ENCODE peak calls at places on chromosomes 13 and 19, in seven cellular contexts. P, V, X, N, B, U and T are unnamed samples.

GRCh38 chr19:49858591-49858985 is 7.6 kb downstream of the PTOV1 start:
- DNase-seq in P (no peak), V (peak), X (no peak), N (no peak), B (peak), U (no peak), T (no peak)

GRCh38 chr13:38697628-38698333 is 10.9 kb downstream of the FREM2 start:
- DNase-seq in P (peak), V (peak), X (no peak), N (no peak), B (peak), U (peak), T (no peak)

GRCh38 chr19:40403262-40403984 is 9.8 kb downstream of the PRX start:
- DNase-seq in P (peak), V (peak), X (peak), N (peak), B (peak), U (peak), T (peak)

GRCh38 chr19:40294560-40294959 is 9.4 kb upstream of the AKT2 start:
- DNase-seq in P (no peak), V (no peak), X (no peak), N (no peak), B (no peak), U (no peak), T (no peak)

GRCh38 chr19:5338661-5339469 is 1.7 kb downstream of the PTPRS start:
- DNase-seq in P (no peak), V (no peak), X (no peak), N (no peak), B (no peak), U (no peak), T (peak)

GRCh38 chr19:35295792-35296462 is 4.0 kb downstream of the MAG start:
- DNase-seq in P (no peak), V (no peak), X (no peak), N (no peak), B (no peak), U (no peak), T (peak)

GRCh38 chr19:18023596-18024212 is 15.7 kb downstream of the ARRDC2 start:
- DNase-seq in P (no peak), V (peak), X (no peak), N (peak), B (no peak), U (peak), T (peak)

GRCh38 chr19:39405930-39406655 is 554 bp upstream of the ZFP36 start:
- DNase-seq in P (no peak), V (no peak), X (no peak), N (peak), B (no peak), U (no peak), T (no peak)

GRCh38 chr13:25037057-25037813 is 58.7 kb upstream of the PABPC3 start:
- DNase-seq in P (peak), V (peak), X (peak), N (peak), B (peak), U (peak), T (peak)

GRCh38 chr19:359653-359925 is 15.0 kb upstream of the MIER2 start:
- DNase-seq in P (no peak), V (no peak), X (no peak), N (no peak), B (no peak), U (no peak), T (no peak)

GRCh38 chr13:113907637-113908617 is 44.1 kb upstream of the GAS6 start:
- DNase-seq in P (peak), V (no peak), X (peak), N (no peak), B (no peak), U (peak), T (no peak)

GRCh38 chr19:35178701-35179100 is 24.2 kb downstream of the FXYD5 start:
- DNase-seq in P (no peak), V (no peak), X (no peak), N (no peak), B (no peak), U (peak), T (no peak)

GRCh38 chr19:31408460-31409124 is 59.4 kb upstream of the TSHZ3 start:
- DNase-seq in P (peak), V (no peak), X (peak), N (peak), B (peak), U (peak), T (no peak)

GRCh38 chr19:50679177-50680125 is 30.2 kb downstream of the C19orf81 start:
- DNase-seq in P (peak), V (peak), X (peak), N (peak), B (peak), U (peak), T (peak)

GRCh38 chr13:105638446-105638845 is 897.0 kb downstream of the EFNB2 start:
- DNase-seq in P (peak), V (no peak), X (no peak), N (no peak), B (no peak), U (no peak), T (no peak)

GRCh38 chr13:61531383-61532065 is 115.9 kb upstream of the PCDH20 start:
- DNase-seq in P (no peak), V (no peak), X (no peak), N (no peak), B (peak), U (no peak), T (no peak)

GRCh38 chr13:25440081-25440480 is 68.3 kb downstream of the ATP8A2 start:
- DNase-seq in P (no peak), V (no peak), X (no peak), N (no peak), B (no peak), U (no peak), T (no peak)

GRCh38 chr19:10137751-10138682 is 18.3 kb upstream of the EIF3G start:
- DNase-seq in P (no peak), V (no peak), X (no peak), N (no peak), B (no peak), U (no peak), T (no peak)

GRCh38 chr13:70995338-70995737 is 871.7 kb downstream of the DACH1 start:
- DNase-seq in P (no peak), V (no peak), X (no peak), N (no peak), B (no peak), U (no peak), T (no peak)

GRCh38 chr13:91292630-91293221 is 54.8 kb upstream of the MIR17HG start:
- DNase-seq in P (no peak), V (no peak), X (no peak), N (no peak), B (no peak), U (no peak), T (no peak)

GRCh38 chr19:35267818-35268545 is 780 bp upstream of the USF2 start:
- DNase-seq in P (peak), V (peak), X (no peak), N (peak), B (peak), U (peak), T (peak)

GRCh38 chr13:106295971-106296370 is 239.5 kb downstream of the EFNB2 start:
- DNase-seq in P (no peak), V (no peak), X (no peak), N (no peak), B (no peak), U (no peak), T (no peak)

GRCh38 chr19:38557205-38557799 is 60.5 kb downstream of the MAP4K1 start:
- DNase-seq in P (no peak), V (no peak), X (no peak), N (no peak), B (peak), U (no peak), T (peak)

GRCh38 chr19:40217027-40217810 is 965 bp downstream of the TTC9B start:
- DNase-seq in P (peak), V (peak), X (no peak), N (no peak), B (peak), U (no peak), T (no peak)

GRCh38 chr19:49142866-49143335 is 12.3 kb downstream of the HRC start:
- DNase-seq in P (peak), V (peak), X (peak), N (peak), B (peak), U (peak), T (peak)

GRCh38 chr19:8367327-8368001 is 3.5 kb downstream of the ANGPTL4 start:
- DNase-seq in P (peak), V (peak), X (peak), N (peak), B (peak), U (peak), T (peak)

GRCh38 chr13:98955336-98955735 is 22.5 kb downstream of the DOCK9 start:
- DNase-seq in P (no peak), V (no peak), X (no peak), N (no peak), B (no peak), U (no peak), T (no peak)

GRCh38 chr13:113113846-113114271 is 8.3 kb downstream of the F7 start:
- DNase-seq in P (no peak), V (no peak), X (no peak), N (no peak), B (no peak), U (no peak), T (no peak)

GRCh38 chr13:100987993-100988392 is 313.4 kb upstream of the TMTC4 start:
- DNase-seq in P (no peak), V (no peak), X (no peak), N (no peak), B (peak), U (peak), T (no peak)
- TF ChIP-seq CTCF in P (peak), V (peak), X (peak), N (no peak), B (peak), U (peak), T (no peak)

DNA sequence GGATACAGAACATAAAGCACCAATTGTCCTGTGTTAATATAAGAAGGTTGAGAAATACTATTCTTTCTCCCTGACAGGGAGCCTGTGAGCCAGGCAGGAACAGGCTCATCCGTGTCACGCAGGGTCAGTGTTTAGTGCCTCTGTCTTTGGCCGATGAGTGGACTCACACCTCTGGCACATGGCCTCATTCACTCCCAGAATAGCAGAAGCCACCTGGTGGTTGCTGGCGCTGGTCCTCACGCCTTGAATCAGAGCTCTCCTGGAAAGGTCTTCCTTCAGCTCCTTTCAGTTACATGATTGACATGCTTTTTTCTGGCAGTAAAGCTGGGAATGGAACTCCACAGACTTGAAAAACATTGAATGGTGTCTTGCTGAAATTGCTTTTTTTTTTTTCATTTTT is 28.1 kb upstream of the SIAH3 start:
- DNase-seq in P (peak), V (peak), X (no peak), N (peak), B (peak), U (peak), T (no peak)
- TF ChIP-seq CTCF in P (peak), V (peak), X (no peak), N (peak), B (peak), U (peak), T (peak)

GRCh38 chr13:33510350-33510749 is 224.8 kb upstream of the STARD13 start:
- DNase-seq in P (no peak), V (no peak), X (no peak), N (no peak), B (no peak), U (no peak), T (no peak)

GRCh38 chr13:33512880-33513554 is 227.5 kb upstream of the STARD13 start:
- DNase-seq in P (no peak), V (no peak), X (no peak), N (no peak), B (no peak), U (no peak), T (no peak)

GRCh38 chr13:33518442-33518841 is 232.9 kb upstream of the STARD13 start:
- DNase-seq in P (no peak), V (no peak), X (no peak), N (no peak), B (no peak), U (no peak), T (no peak)

GRCh38 chr13:33509642-33510229 is 224.2 kb upstream of the STARD13 start:
- DNase-seq in P (no peak), V (peak), X (no peak), N (peak), B (peak), U (peak), T (no peak)

GRCh38 chr13:33514362-33514761 is 228.8 kb upstream of the STARD13 start:
- DNase-seq in P (no peak), V (no peak), X (no peak), N (no peak), B (peak), U (no peak), T (no peak)
- TF ChIP-seq CTCF in P (peak), V (no peak), X (no peak), N (no peak), B (peak), U (no peak), T (no peak)

GRCh38 chr13:26656919-26657318 is 99.4 kb downstream of the WASF3 start:
- DNase-seq in P (peak), V (peak), X (peak), N (no peak), B (peak), U (peak), T (no peak)
- TF ChIP-seq CTCF in P (no peak), V (peak), X (peak), N (no peak), B (peak), U (peak), T (no peak)

GRCh38 chr19:13153627-13154240 is 3.5 kb downstream of the IER2 start:
- DNase-seq in P (no peak), V (peak), X (no peak), N (no peak), B (peak), U (no peak), T (no peak)
- TF ChIP-seq CTCF in P (peak), V (no peak), X (peak), N (no peak), B (no peak), U (no peak), T (peak)

GRCh38 chr19:41959056-41960053 is at the start of gene RABAC1:
- DNase-seq in P (peak), V (peak), X (peak), N (peak), B (peak), U (peak), T (peak)
- TF ChIP-seq CTCF in P (peak), V (no peak), X (no peak), N (no peak), B (peak), U (peak), T (peak)

DNA sequence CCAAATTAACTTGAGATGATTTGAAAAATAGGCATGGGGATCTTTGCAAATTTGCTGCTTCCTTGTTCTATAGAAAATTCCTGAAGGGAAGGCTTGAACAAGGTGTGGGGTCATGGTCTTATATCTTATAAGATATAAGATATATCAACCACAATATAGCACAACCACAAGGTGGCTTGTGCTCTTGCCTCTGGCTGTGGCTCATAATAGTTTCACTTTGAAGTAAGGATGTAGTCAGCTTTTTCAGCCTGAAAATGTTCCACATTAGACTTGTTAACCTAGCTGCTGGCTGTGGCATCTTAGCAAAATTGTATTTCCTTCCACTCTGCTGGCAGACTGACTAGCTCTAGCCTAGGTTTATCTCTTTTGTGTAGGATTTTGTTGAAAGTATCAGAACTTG is 169.7 kb downstream of the KLF5 start:
- DNase-seq in P (peak), V (no peak), X (no peak), N (no peak), B (peak), U (peak), T (no peak)
- TF ChIP-seq CTCF in P (peak), V (no peak), X (peak), N (no peak), B (peak), U (peak), T (no peak)

GRCh38 chr19:58020129-58020528 is 13.7 kb upstream of the ZSCAN1 start:
- DNase-seq in P (no peak), V (no peak), X (no peak), N (no peak), B (no peak), U (no peak), T (no peak)

GRCh38 chr19:58020985-58021384 is 12.8 kb upstream of the ZSCAN1 start:
- DNase-seq in P (no peak), V (no peak), X (no peak), N (no peak), B (no peak), U (no peak), T (no peak)

GRCh38 chr19:58022283-58022660 is 11.6 kb upstream of the ZSCAN1 start:
- DNase-seq in P (no peak), V (no peak), X (no peak), N (no peak), B (no peak), U (no peak), T (no peak)

GRCh38 chr19:58024661-58025060 is 9.2 kb upstream of the ZSCAN1 start:
- DNase-seq in P (no peak), V (no peak), X (no peak), N (no peak), B (no peak), U (no peak), T (no peak)

DNA sequence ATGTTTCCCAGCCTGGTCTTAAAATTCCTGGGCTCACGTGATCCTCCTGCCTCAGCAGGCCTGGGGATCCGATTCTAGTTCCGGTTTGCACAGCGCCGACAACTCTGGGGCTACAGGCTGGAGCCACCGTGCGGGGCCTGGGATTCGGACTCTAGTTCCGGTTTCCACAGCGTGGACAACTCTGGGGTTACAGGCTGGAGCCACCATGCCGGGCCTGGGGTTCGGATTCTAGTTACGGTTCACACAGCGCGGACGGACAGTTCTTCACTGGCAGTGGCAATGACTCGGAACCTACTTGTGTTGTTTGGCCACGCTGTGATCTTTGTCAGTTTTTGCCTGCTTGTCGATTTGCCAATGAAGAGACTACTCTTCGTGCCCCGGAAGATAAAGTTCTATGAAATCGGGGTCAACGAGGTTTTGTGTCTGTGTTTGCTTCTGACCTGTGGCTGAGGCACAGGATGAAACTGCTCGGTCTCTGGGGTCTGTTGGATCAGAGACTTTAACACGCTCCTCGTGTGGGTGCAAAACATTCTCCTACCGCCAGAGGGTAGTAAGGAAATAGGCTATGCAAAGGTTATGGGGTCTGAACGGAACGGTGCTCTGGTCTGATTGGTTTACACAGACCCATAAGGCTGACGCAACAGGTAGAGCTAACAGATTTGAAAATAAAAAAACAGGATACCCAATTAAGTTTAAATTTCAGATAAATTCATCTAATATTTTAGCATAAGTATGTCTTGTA is 12.1 kb upstream of the ZSCAN1 start:
- DNase-seq in P (peak), V (peak), X (peak), N (peak), B (no peak), U (peak), T (no peak)
- TF ChIP-seq CTCF in P (peak), V (peak), X (peak), N (peak), B (peak), U (peak), T (peak)

DNA sequence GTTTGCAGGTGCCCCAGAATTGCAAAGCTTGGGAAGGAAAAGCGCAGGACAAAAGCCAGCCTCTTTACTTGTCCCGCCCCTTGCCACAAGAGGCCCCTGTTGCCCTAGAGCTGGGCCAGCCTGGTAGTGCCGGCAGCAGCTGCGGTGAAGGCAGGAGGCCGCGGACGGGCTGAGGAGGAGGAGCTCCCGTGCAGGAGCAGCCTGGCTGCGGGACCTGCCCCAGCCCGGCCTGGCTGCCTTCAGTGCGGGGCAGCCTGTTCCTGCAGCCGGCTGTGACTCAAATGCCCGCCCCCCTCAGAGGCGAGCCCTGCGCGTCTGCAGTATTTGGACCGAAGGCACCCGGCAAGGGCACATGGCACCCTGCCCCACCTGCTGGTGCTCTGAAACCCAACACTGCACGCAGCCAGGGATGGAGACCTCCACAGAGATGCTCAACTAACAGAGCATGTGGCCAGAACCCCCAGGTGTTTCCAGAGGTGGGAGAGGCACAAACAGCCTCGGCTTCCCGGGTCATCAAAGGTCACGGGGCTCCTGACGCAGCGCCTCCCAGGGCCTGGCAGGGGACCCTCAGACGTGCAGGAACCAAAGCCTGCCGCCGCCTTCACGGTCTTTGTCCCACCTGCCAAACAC is 29.7 kb downstream of the NAXD start:
- DNase-seq in P (peak), V (peak), X (peak), N (peak), B (peak), U (peak), T (peak)
- TF ChIP-seq CTCF in P (peak), V (peak), X (peak), N (peak), B (peak), U (peak), T (peak)